ENCODE peak calls at places on chromosomes 16 and 17, in eight cellular contexts. N, O, H, Y, G, B, V and S are unnamed samples.

GRCh38 chr16:53744449-53744848 is 40.5 kb downstream of the FTO start:
- DNase-seq in Y (no peak), B (peak), O (no peak), V (no peak), H (no peak), N (peak), G (no peak), S (no peak)

GRCh38 chr17:33335491-33336173 is 42.5 kb upstream of the ASIC2 start:
- DNase-seq in H (no peak), B (peak), O (peak), N (no peak), V (no peak), Y (no peak), G (no peak), S (no peak)

GRCh38 chr17:17406225-17406624 is 70.6 kb upstream of the MED9 start:
- DNase-seq in B (no peak), N (no peak), G (peak), H (no peak), Y (no peak), V (no peak), O (no peak), S (no peak)

GRCh38 chr16:21599994-21600773 is 807 bp downstream of the METTL9 start:
- DNase-seq in G (no peak), Y (peak), N (no peak), H (no peak), O (peak), B (peak), V (peak), S (no peak)

GRCh38 chr16:2082171-2082982 is 34.6 kb downstream of the TSC2 start:
- DNase-seq in B (no peak), O (peak), H (no peak), N (no peak), G (peak), Y (peak), V (peak), S (peak)

GRCh38 chr16:88810868-88811599 is 694 bp downstream of the APRT start:
- DNase-seq in G (peak), V (peak), O (peak), N (peak), B (peak), Y (peak), H (peak), S (peak)

GRCh38 chr16:52526830-52527229 is 20.1 kb downstream of the TOX3 start:
- DNase-seq in G (no peak), H (no peak), V (no peak), O (no peak), N (no peak), B (no peak), Y (no peak), S (no peak)

GRCh38 chr17:14198013-14198412 is 38.6 kb downstream of the CDRT15 start:
- DNase-seq in B (peak), Y (no peak), N (no peak), H (no peak), V (no peak), G (no peak), O (no peak), S (peak)

GRCh38 chr17:31907342-31907975 is 6.0 kb upstream of the UTP6 start:
- DNase-seq in N (no peak), H (peak), O (no peak), V (peak), B (no peak), G (peak), Y (peak), S (no peak)

GRCh38 chr17:47621293-47622178 is 28.2 kb upstream of the KPNB1 start:
- DNase-seq in O (peak), H (peak), G (peak), N (no peak), V (peak), Y (peak), B (peak), S (peak)

GRCh38 chr16:89170346-89171215 is 967 bp upstream of the CDH15 start:
- DNase-seq in Y (no peak), B (peak), V (no peak), N (peak), G (no peak), O (peak), H (no peak), S (peak)

GRCh38 chr17:73291260-73291801 is 20.5 kb downstream of the CDC42EP4 start:
- DNase-seq in V (peak), N (no peak), Y (peak), G (no peak), O (peak), B (no peak), H (peak), S (peak)

GRCh38 chr17:33697557-33697956 is 404.5 kb upstream of the ASIC2 start:
- DNase-seq in H (no peak), Y (no peak), G (no peak), B (no peak), N (no peak), V (no peak), O (no peak), S (no peak)

GRCh38 chr16:84196727-84197486 is 6.0 kb downstream of the ADAD2 start:
- DNase-seq in G (no peak), H (no peak), V (no peak), B (no peak), N (no peak), O (no peak), Y (no peak), S (no peak)

GRCh38 chr17:556431-556995 is 158.1 kb downstream of the VPS53 start:
- DNase-seq in O (no peak), N (no peak), H (no peak), B (peak), G (no peak), V (no peak), Y (peak), S (peak)

GRCh38 chr17:57557793-57558681 is 187.1 kb downstream of the CCDC182 start:
- DNase-seq in B (no peak), V (peak), G (no peak), H (no peak), Y (no peak), N (no peak), O (peak), S (no peak)

GRCh38 chr17:78322858-78323455 is 36.9 kb downstream of the SOCS3 start:
- DNase-seq in G (peak), H (no peak), N (no peak), V (no peak), O (no peak), B (no peak), Y (no peak), S (peak)

GRCh38 chr17:61722398-61722797 is 131.4 kb upstream of the NACA2 start:
- DNase-seq in B (no peak), V (no peak), O (no peak), H (no peak), N (no peak), Y (no peak), G (no peak), S (no peak)

GRCh38 chr16:3712830-3713476 is 4.4 kb downstream of the TRAP1 start:
- DNase-seq in B (peak), Y (no peak), O (no peak), H (no peak), G (no peak), N (no peak), V (no peak), S (no peak)

GRCh38 chr17:17837380-17837821 is 615 bp upstream of the SREBF1 start:
- DNase-seq in G (peak), O (peak), H (peak), Y (peak), B (peak), N (no peak), V (peak), S (peak)

GRCh38 chr17:31724619-31725018 is 134.4 kb downstream of the COPRS start:
- DNase-seq in B (no peak), V (no peak), N (no peak), H (no peak), Y (no peak), O (no peak), G (no peak), S (no peak)

GRCh38 chr16:49466881-49467280 is 93.3 kb downstream of the C16orf78 start:
- DNase-seq in G (no peak), V (no peak), H (peak), O (no peak), Y (no peak), B (no peak), N (peak), S (no peak)

GRCh38 chr17:79220201-79220714 is 145.6 kb downstream of the ENGASE start:
- DNase-seq in V (no peak), Y (no peak), N (no peak), B (peak), O (no peak), G (no peak), H (no peak), S (peak)

GRCh38 chr17:63434951-63435571 is 11.0 kb downstream of the CYB561 start:
- DNase-seq in O (peak), N (peak), H (peak), G (peak), B (no peak), Y (peak), V (peak), S (peak)

GRCh38 chr16:67199808-67200198 is 872 bp downstream of the ELMO3 start:
- DNase-seq in G (peak), H (no peak), B (peak), O (no peak), N (no peak), V (no peak), Y (no peak), S (no peak)

GRCh38 chr16:4388275-4389021 is 16.8 kb downstream of the VASN start:
- DNase-seq in O (no peak), V (no peak), H (peak), Y (no peak), N (no peak), B (peak), G (no peak), S (peak)

GRCh38 chr17:21510686-21511367 is 134.7 kb downstream of the KCNJ12 start:
- DNase-seq in O (no peak), B (no peak), G (no peak), H (no peak), N (no peak), V (peak), Y (no peak), S (no peak)

GRCh38 chr17:16911141-16911937 is 60.6 kb downstream of the TNFRSF13B start:
- DNase-seq in N (no peak), B (no peak), H (peak), Y (peak), V (no peak), G (peak), O (no peak), S (no peak)

GRCh38 chr17:29566473-29567361 is at the start of gene ABHD15:
- DNase-seq in H (peak), O (peak), G (peak), B (peak), Y (peak), V (peak), N (peak), S (peak)

GRCh38 chr16:24577167-24577566 is 37.8 kb downstream of the RBBP6 start:
- DNase-seq in Y (no peak), O (no peak), V (no peak), H (no peak), B (no peak), G (no peak), N (no peak), S (no peak)

GRCh38 chr17:50152736-50153135 is 2.3 kb upstream of the PPP1R9B start:
- DNase-seq in O (no peak), V (no peak), N (no peak), G (no peak), Y (no peak), B (no peak), H (no peak), S (peak)

GRCh38 chr16:87041732-87042131 is 275.5 kb downstream of the C16orf95 start:
- DNase-seq in N (no peak), Y (no peak), H (peak), B (no peak), V (no peak), O (no peak), G (no peak), S (no peak)

GRCh38 chr16:59042296-59042695 is 308.2 kb upstream of the GOT2 start:
- DNase-seq in B (no peak), O (no peak), G (no peak), H (no peak), V (no peak), N (no peak), Y (peak), S (no peak)

GRCh38 chr17:81150379-81151038 is 14.8 kb upstream of the PVALEF start:
- DNase-seq in B (no peak), G (no peak), N (no peak), Y (peak), V (no peak), O (no peak), H (no peak), S (peak)

GRCh38 chr17:63966646-63967265 is 6.0 kb downstream of the SCN4A start:
- DNase-seq in B (no peak), G (no peak), N (peak), O (no peak), H (no peak), V (no peak), Y (no peak), S (peak)

GRCh38 chr16:29830774-29831173 is 10.5 kb downstream of the MVP start:
- DNase-seq in G (no peak), N (no peak), B (no peak), V (no peak), Y (no peak), H (no peak), O (no peak), S (no peak)
- H3K27ac ChIP-seq in G (peak), N (no peak), B (no peak), V (no peak), Y (peak), H (no peak), O (peak), S (no peak)

DNA sequence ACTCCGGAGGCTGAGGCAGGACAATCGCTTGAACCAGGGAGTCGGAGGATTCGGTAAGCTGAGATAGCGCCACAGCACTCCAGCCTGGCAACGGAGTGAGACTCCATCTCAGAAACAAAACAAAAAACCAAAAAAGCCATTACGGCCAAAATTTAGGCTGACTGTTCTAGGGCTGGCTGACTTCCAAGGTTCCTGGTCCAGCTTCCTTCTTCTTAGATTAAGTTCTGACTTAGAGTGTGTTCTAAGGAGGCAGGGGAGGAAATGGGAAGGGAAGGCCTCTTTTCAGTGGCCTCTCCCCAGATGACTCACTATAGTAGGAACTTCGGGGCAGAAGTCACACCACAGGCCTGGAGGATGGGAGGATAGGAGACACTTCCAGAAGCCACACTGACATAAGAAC is 27.7 kb upstream of the CLEC18B start:
- DNase-seq in O (peak), B (no peak), H (peak), Y (peak), N (no peak), G (peak), V (peak), S (peak)
- H3K27ac ChIP-seq in O (peak), B (no peak), H (peak), Y (peak), N (no peak), G (peak), V (peak), S (peak)

GRCh38 chr16:75262800-75263127 is 11.3 kb upstream of the BCAR1 start:
- DNase-seq in H (no peak), B (no peak), V (no peak), O (no peak), G (no peak), Y (no peak), N (no peak), S (no peak)
- H3K27ac ChIP-seq in H (peak), B (peak), V (peak), O (peak), G (peak), Y (peak), N (no peak), S (no peak)

GRCh38 chr16:85290626-85291301 is 178.5 kb upstream of the CIBAR2 start:
- DNase-seq in G (no peak), V (no peak), N (no peak), H (no peak), Y (no peak), O (no peak), B (no peak), S (no peak)
- H3K27ac ChIP-seq in G (peak), V (no peak), N (no peak), H (no peak), Y (peak), O (no peak), B (no peak), S (no peak)

GRCh38 chr17:12288007-12288406 is 267.3 kb downstream of the MAP2K4 start:
- DNase-seq in B (no peak), N (no peak), G (no peak), Y (no peak), O (no peak), V (no peak), H (no peak), S (no peak)

GRCh38 chr17:12290207-12290606 is 269.5 kb downstream of the MAP2K4 start:
- DNase-seq in H (no peak), V (no peak), Y (no peak), G (no peak), O (no peak), B (no peak), N (no peak), S (no peak)
- H3K27ac ChIP-seq in H (peak), V (no peak), Y (no peak), G (no peak), O (no peak), B (no peak), N (no peak), S (no peak)

GRCh38 chr17:55430531-55431228 is 9.0 kb upstream of the MMD start:
- DNase-seq in N (no peak), Y (no peak), V (no peak), O (peak), B (no peak), H (no peak), G (no peak), S (no peak)
- H3K27ac ChIP-seq in N (no peak), Y (no peak), V (no peak), O (peak), B (no peak), H (no peak), G (no peak), S (no peak)

GRCh38 chr16:64997121-64997520 is 124.7 kb downstream of the CDH11 start:
- DNase-seq in H (no peak), Y (no peak), N (no peak), V (no peak), O (no peak), B (no peak), G (no peak), S (no peak)
- H3K27ac ChIP-seq in H (no peak), Y (no peak), N (no peak), V (no peak), O (no peak), B (no peak), G (no peak), S (no peak)